ENCODE peak calls at places on chromosomes 3 and 15, in four cellular contexts. One of them, this sample, is unnamed.

GRCh38 chr3:119069725-119070124 is 35.1 kb upstream of the IGSF11 start:
- DNase-seq in hypothalamus: no peak
- DNase-seq in heart right ventricle: no peak
- DNase-seq in AG08396: no peak
- DNase-seq in this sample: no peak

GRCh38 chr3:118527527-118528044 is 507.1 kb downstream of the IGSF11 start:
- DNase-seq in heart right ventricle: no peak
- DNase-seq in hypothalamus: no peak
- DNase-seq in AG08396: no peak
- DNase-seq in this sample: no peak

GRCh38 chr3:72401005-72401404 is 447.2 kb downstream of the SHQ1 start:
- DNase-seq in heart right ventricle: no peak
- DNase-seq in hypothalamus: no peak
- DNase-seq in AG08396: no peak
- DNase-seq in this sample: no peak

GRCh38 chr3:129745253-129745652 is 138.8 kb upstream of the PLXND1 start:
- DNase-seq in hypothalamus: no peak
- DNase-seq in heart right ventricle: no peak
- DNase-seq in AG08396: peak
- DNase-seq in this sample: no peak

GRCh38 chr3:64223809-64224570 is 1.3 kb downstream of the PRICKLE2 start:
- DNase-seq in AG08396: no peak
- DNase-seq in hypothalamus: peak
- DNase-seq in heart right ventricle: no peak
- DNase-seq in this sample: no peak

GRCh38 chr3:129439381-129439816 is 349 bp downstream of the MBD4 start:
- DNase-seq in hypothalamus: no peak
- DNase-seq in AG08396: peak
- DNase-seq in heart right ventricle: peak
- DNase-seq in this sample: peak

GRCh38 chr15:101374326-101374725 is 79.3 kb upstream of the SNRPA1 start:
- DNase-seq in hypothalamus: no peak
- DNase-seq in AG08396: no peak
- DNase-seq in heart right ventricle: no peak
- DNase-seq in this sample: no peak

GRCh38 chr3:11459147-11459837 is 184.4 kb downstream of the VGLL4 start:
- DNase-seq in heart right ventricle: no peak
- DNase-seq in AG08396: no peak
- DNase-seq in hypothalamus: no peak
- DNase-seq in this sample: no peak

GRCh38 chr3:10843378-10843777 is 27.4 kb downstream of the SLC6A11 start:
- DNase-seq in hypothalamus: no peak
- DNase-seq in AG08396: no peak
- DNase-seq in heart right ventricle: no peak
- DNase-seq in this sample: no peak

GRCh38 chr15:44710236-44711088 is 661 bp downstream of the PATL2 start:
- DNase-seq in hypothalamus: no peak
- DNase-seq in heart right ventricle: peak
- DNase-seq in AG08396: no peak
- DNase-seq in this sample: no peak

GRCh38 chr3:81339040-81339845 is 422.2 kb downstream of the GBE1 start:
- DNase-seq in hypothalamus: no peak
- DNase-seq in AG08396: no peak
- DNase-seq in heart right ventricle: no peak
- DNase-seq in this sample: no peak